ENCODE peak calls at places on chromosomes 6 and 20, in seven cellular contexts. L is lower lobe of right lung, K is endothelial cell of umbilical vein, H is suprapubic skin, R is psoas muscle, Z is body of pancreas, O is mesenchymal stem cell. C is an unnamed sample.

GRCh38 chr20:20292472-20292871 is 75.4 kb upstream of the INSM1 start:
- DNase-seq in L (no peak), H (no peak), O (no peak), R (no peak), Z (no peak), K (no peak), C (no peak)

GRCh38 chr6:78526432-78526831 is 340.9 kb upstream of the IRAK1BP1 start:
- DNase-seq in L (no peak), H (no peak), Z (no peak), K (no peak), O (no peak), R (no peak), C (no peak)

GRCh38 chr20:57468523-57469417 is 56.2 kb downstream of the CTCFL start:
- DNase-seq in R (peak; percentile 2), H (no peak), O (no peak), Z (no peak), K (no peak), L (no peak), C (no peak)

GRCh38 chr6:36210886-36211595 is 14.5 kb downstream of the BRPF3 start:
- DNase-seq in H (no peak), K (peak; percentile 22), L (no peak), O (no peak), R (no peak), Z (no peak), C (no peak)

GRCh38 chr20:16476032-16476431 is 97.2 kb downstream of the KIF16B start:
- DNase-seq in L (no peak), K (peak; percentile 65), H (no peak), O (peak; percentile 71), R (no peak), Z (no peak), C (no peak)

GRCh38 chr6:10659697-10660348 is 34.6 kb downstream of the C6orf52 start:
- DNase-seq in R (no peak), H (no peak), Z (no peak), L (peak; percentile 45), O (peak; percentile 52), K (no peak), C (no peak)

GRCh38 chr20:64151634-64152530 is 12.4 kb upstream of the MYT1 start:
- DNase-seq in O (no peak), K (peak; percentile 16), L (peak; percentile 25), Z (no peak), H (no peak), R (no peak), C (no peak)

GRCh38 chr20:3658708-3659491 is 4.3 kb downstream of the GFRA4 start:
- DNase-seq in K (no peak), H (peak; percentile 29), O (no peak), R (no peak), Z (peak; percentile 1), L (no peak), C (no peak)

GRCh38 chr6:38909020-38909730 is 139.4 kb upstream of the GLP1R start:
- DNase-seq in Z (peak; percentile 26), H (no peak), O (no peak), L (no peak), K (peak; percentile 5), R (no peak), C (no peak)

GRCh38 chr20:9200620-9201019 is 131.7 kb downstream of the PLCB4 start:
- DNase-seq in L (no peak), O (peak; percentile 66), R (no peak), K (no peak), H (no peak), Z (no peak), C (no peak)

GRCh38 chr6:167571550-167571949 is 246.7 kb downstream of the TTLL2 start:
- DNase-seq in H (no peak), O (no peak), L (no peak), R (no peak), Z (no peak), K (no peak), C (no peak)
- H3K27ac ChIP-seq in H (no peak overlapping the region), O (no peak overlapping the region), L (no peak overlapping the region), R (no peak overlapping the region), Z (no peak overlapping the region), K (no peak overlapping the region), C (peak overlapping the region; percentile 95)

DNA sequence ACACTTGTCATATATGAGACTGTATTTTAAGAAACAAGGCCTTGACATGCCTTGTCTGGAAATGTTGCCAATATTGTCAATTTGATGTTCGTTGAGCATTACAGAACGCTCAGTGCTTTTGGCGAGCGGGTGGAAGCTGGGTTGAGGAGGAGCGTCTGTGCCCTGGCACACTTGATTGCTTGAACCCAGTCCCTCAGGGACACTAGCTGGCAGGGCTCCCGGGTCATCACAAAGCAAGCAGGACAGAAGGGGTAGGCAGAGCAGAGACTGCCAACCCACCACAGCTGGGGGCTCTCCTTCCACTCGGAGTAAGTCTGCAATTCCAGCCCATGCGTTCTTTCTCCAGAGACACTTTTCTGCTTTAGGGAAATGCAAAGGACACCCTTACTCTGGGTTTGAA is 286.3 kb downstream of the KHDC1L start:
- DNase-seq in Z (no peak), O (no peak), H (no peak), R (no peak), L (no peak), K (no peak), C (no peak)
- H3K27me3 ChIP-seq in Z (no peaks in the 10 kb centered on the region), O (no peaks in the 10 kb centered on the region), H (no peaks in the 10 kb centered on the region), R (no peaks in the 10 kb centered on the region), L (no peaks in the 10 kb centered on the region), K (no peaks in the 10 kb centered on the region), C (no peaks in the 10 kb centered on the region)

DNA sequence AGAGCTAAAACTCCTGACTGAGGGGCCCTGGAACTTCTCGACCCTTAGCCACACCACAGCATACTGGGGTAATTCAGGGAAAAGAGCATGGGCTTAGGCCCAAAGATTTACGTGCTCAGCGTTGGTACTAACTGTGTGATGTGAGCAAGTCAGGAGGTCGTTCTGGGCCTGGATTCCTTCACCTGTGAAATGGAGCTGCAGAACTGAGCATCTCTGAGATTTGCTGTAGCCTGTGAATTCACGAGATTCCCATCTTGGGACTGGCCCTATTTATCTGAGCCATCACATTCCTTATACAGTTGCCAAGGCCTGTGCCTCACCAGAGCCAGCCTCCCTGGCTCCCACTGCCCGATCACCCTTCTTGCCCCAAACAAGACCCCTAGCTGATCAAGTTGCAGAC is 323.2 kb upstream of the JARID2 start:
- DNase-seq in O (no peak), Z (no peak), H (no peak), R (no peak), K (no peak), L (no peak), C (no peak)
- H3K27ac ChIP-seq in O (no peak overlapping the region), Z (peak overlapping the region; percentile 14), H (peak overlapping the region; percentile 62), R (peak overlapping the region; percentile 48), K (no peak overlapping the region), L (peak overlapping the region; percentile 80), C (no peak overlapping the region)

GRCh38 chr20:62639765-62640164 is 2.5 kb upstream of the SLCO4A1 start:
- DNase-seq in K (no peak), R (no peak), Z (no peak), L (no peak), O (no peak), H (no peak), C (no peak)
- H3K27me3 ChIP-seq in K (no peaks in the 10 kb centered on the region), R (no peaks in the 10 kb centered on the region), Z (no peaks in the 10 kb centered on the region), L (peaks cover 48% of the 10 kb centered on the region), O (peaks cover 67% of the 10 kb centered on the region), H (peaks cover 82% of the 10 kb centered on the region), C (peaks cover 8% of the 10 kb centered on the region)

DNA sequence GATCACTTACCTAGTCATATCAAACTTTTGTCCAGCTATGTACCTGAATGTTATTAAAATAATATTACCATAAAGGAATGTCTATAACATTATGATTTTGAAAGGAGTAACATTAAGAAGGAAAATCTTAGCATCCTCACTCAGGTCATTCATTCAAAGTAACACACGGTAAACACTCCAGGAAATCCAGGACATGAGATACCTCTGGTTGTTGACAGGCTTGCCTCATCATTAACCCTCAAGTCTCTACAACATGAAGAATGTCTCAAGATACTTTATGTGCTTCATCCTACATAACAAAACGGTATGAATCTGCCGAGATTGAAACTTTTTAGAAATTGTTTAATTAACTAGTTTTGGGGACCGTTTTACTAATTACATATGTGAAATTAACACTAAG is 690 bp upstream of the FILIP1 start:
- DNase-seq in O (peak; percentile 17), H (no peak), K (no peak), L (no peak), Z (no peak), R (no peak), C (no peak)
- H3K27ac ChIP-seq in O (peak overlapping the region; percentile 78), H (no peak overlapping the region), K (no peak overlapping the region), L (peak overlapping the region; percentile 84), Z (peak overlapping the region; percentile 68), R (peak overlapping the region; percentile 97), C (peak overlapping the region; percentile 91)

DNA sequence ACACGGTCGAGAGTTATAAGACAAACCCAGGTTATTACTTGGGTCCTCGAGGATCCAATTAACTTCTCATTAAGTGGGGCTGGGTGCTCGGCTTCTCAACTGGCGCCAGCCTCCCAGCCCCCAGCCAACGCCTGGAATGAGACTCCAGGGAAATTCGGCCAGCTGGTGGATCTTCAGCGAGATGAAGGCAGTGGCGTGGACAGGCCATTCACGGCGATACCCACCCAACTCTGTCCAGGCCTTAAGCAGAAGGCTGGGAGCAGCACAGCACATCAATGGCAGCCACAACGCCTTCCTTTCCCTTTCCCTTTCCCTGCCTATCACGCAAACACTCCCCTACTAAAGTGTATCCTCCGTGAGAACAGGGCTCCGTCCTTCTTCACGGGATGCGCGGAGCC is 852 bp downstream of the METTL24 start:
- DNase-seq in Z (no peak), O (no peak), H (no peak), R (no peak), L (no peak), K (no peak), C (peak; percentile 45)
- H3K27me3 ChIP-seq in Z (no peaks in the 10 kb centered on the region), O (peaks cover 56% of the 10 kb centered on the region), H (peaks cover 40% of the 10 kb centered on the region), R (no peaks in the 10 kb centered on the region), L (peaks cover 26% of the 10 kb centered on the region), K (peaks cover 62% of the 10 kb centered on the region), C (no peaks in the 10 kb centered on the region)

GRCh38 chr6:149544646-149545257 is 1.1 kb downstream of the PPIL4 start:
- DNase-seq in K (no peak), H (no peak), Z (no peak), L (no peak), O (no peak), R (no peak), C (no peak)
- H3K27ac ChIP-seq in K (peak overlapping the region; percentile 92), H (peak overlapping the region; percentile 94), Z (peak overlapping the region; percentile 96), L (peak overlapping the region; percentile 98), O (peak overlapping the region; percentile 52), R (peak overlapping the region; percentile 99), C (peak overlapping the region; percentile 92)

C was measured in uterus.